ENCODE peak calls at places on chromosomes 5 and 9, in seven cellular contexts. O is mesenchymal stem cell, Y is H9, B is mesendoderm, R is trophoblast cell, M is IMR-90, G is neuronal stem cell. H is an unnamed sample.

GRCh38 chr9:121321039-121321503 is 49.0 kb downstream of the STOM start:
- DNase-seq in M (no peak), G (no peak), B (no peak), R (no peak), O (peak), Y (no peak), H (no peak)

GRCh38 chr5:102295534-102296228 is 403 bp downstream of the SLCO4C1 start:
- DNase-seq in B (peak), G (no peak), Y (peak), M (no peak), O (no peak), R (no peak), H (no peak)

GRCh38 chr9:127077658-127077975 is 44.8 kb downstream of the ANGPTL2 start:
- DNase-seq in Y (no peak), G (no peak), B (peak), M (no peak), O (no peak), R (no peak), H (no peak)

GRCh38 chr5:114319821-114320220 is 42.0 kb upstream of the KCNN2 start:
- DNase-seq in O (peak), M (peak), Y (no peak), G (no peak), R (no peak), B (no peak), H (no peak)

GRCh38 chr5:44614845-44615244 is 193.9 kb upstream of the MRPS30 start:
- DNase-seq in B (no peak), M (no peak), G (no peak), O (no peak), Y (no peak), R (no peak), H (no peak)

GRCh38 chr9:19409406-19410194 is 791 bp downstream of the ACER2 start:
- DNase-seq in G (no peak), O (peak), B (peak), M (no peak), Y (peak), R (peak), H (no peak)

GRCh38 chr5:169280286-169280685 is 20.7 kb downstream of the SLIT3 start:
- DNase-seq in O (no peak), Y (no peak), B (no peak), M (no peak), G (no peak), R (no peak), H (no peak)

GRCh38 chr5:133384120-133384855 is 228.1 kb downstream of the FSTL4 start:
- DNase-seq in R (no peak), G (no peak), M (no peak), O (no peak), Y (peak), B (no peak), H (no peak)

GRCh38 chr9:89878003-89878411 is 273.2 kb downstream of the GADD45G start:
- DNase-seq in R (no peak), O (no peak), G (no peak), Y (peak), B (no peak), M (no peak), H (no peak)

GRCh38 chr9:86713970-86714369 is 233.3 kb downstream of the GAS1 start:
- DNase-seq in R (no peak), O (no peak), Y (no peak), B (no peak), G (no peak), M (peak), H (no peak)

GRCh38 chr9:121253821-121254471 is 14.0 kb upstream of the GSN start:
- DNase-seq in B (peak), G (no peak), Y (no peak), M (no peak), R (no peak), O (no peak), H (no peak)

GRCh38 chr9:9299134-9299533 is 1313.7 kb downstream of the PTPRD start:
- DNase-seq in G (no peak), Y (no peak), B (peak), R (no peak), M (no peak), O (no peak), H (no peak)

GRCh38 chr9:5529683-5530221 is 19.4 kb downstream of the PDCD1LG2 start:
- DNase-seq in G (no peak), Y (no peak), B (peak), M (peak), R (peak), O (no peak), H (no peak)

GRCh38 chr5:147187163-147187562 is 47.7 kb upstream of the STK32A start:
- DNase-seq in O (no peak), B (no peak), Y (no peak), G (no peak), R (no peak), M (no peak), H (no peak)

DNA sequence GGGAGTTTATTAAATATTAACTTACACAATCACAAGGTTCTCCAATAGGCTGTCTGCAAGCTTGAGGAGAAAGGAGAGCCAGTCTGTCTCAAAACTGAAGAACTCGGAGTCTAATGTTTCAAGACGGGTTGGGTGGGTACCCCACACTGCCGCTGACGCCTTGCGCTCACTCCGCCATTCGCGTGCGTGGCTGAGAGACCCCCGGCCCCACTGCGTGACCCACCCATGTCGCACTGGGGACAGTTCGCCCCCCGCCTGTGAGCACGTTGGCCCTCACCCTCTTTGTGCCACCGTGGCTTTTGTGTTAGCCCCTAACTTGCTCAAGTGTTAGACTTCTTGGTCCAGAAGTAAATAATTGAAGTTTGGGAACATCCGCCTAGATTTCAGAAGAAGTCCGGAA is 270.0 kb upstream of the ITGA1 start:
- DNase-seq in R (no peak), B (no peak), G (no peak), M (no peak), O (no peak), Y (no peak), H (no peak)
- H3K23ac ChIP-seq in R (no peak), B (no peak), G (no peak), M (no peak), O (no peak), Y (no peak), H (no peak)

GRCh38 chr5:117060099-117060498 is 485.5 kb upstream of the SEMA6A start:
- DNase-seq in R (no peak), M (no peak), G (no peak), Y (no peak), O (no peak), B (no peak), H (no peak)

GRCh38 chr5:117065800-117066199 is 491.2 kb upstream of the SEMA6A start:
- DNase-seq in Y (no peak), B (no peak), O (no peak), M (no peak), G (no peak), R (no peak), H (no peak)

GRCh38 chr5:117065161-117065560 is 490.5 kb upstream of the SEMA6A start:
- DNase-seq in Y (no peak), R (no peak), O (no peak), B (no peak), M (no peak), G (no peak), H (no peak)
- H3K23ac ChIP-seq in Y (no peak), R (no peak), O (no peak), B (no peak), M (no peak), G (no peak), H (no peak)

DNA sequence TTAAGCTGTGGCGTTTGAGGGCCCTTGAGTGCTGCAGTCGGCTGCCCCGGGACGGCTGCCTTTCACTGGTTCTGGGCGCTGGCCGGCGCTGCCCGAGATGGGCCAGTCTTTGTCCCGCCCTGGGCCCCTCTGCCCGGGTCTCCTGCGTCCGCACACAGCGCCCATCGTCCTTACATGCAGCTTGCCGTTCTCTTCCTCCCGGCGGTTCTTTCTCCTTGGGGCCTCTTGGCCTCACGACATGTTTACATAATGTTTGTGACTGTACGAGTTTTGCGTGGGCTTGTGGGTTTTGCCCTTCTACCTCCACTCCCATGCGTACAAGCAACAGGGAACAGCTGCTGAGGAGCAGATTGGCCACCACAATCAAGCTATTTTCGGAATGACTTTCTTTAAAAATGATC is 615 bp downstream of the TNPO1 start:
- DNase-seq in M (peak), Y (peak), R (peak), B (no peak), O (peak), G (no peak), H (no peak)
- H3K23ac ChIP-seq in M (peak), Y (no peak), R (no peak), B (peak), O (peak), G (peak), H (no peak)

GRCh38 chr5:123351315-123351714 is 71.9 kb downstream of the CEP120 start:
- DNase-seq in O (no peak), G (no peak), B (no peak), R (no peak), Y (no peak), M (peak), H (no peak)

GRCh38 chr5:123350744-123351143 is 72.5 kb downstream of the CEP120 start:
- DNase-seq in M (peak), R (peak), B (no peak), G (no peak), O (no peak), Y (no peak), H (no peak)

DNA sequence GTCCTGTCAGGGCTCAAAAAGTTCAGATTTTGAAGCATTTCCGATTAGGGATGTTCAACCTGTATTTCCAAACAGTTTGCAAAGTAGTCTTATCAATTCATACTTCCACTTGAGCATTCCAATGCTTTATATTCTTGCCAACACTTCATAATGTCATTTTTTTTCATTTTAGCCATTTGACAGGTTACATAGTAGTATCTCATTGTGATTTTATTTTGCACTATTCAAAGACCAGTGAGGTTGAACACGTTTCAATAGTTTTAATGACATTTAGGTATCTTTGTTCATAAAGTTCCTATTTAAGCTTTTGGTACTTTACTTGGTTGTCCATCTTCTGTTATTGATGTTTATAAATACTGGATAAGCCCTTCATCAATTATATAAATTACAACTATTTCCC is 71.4 kb downstream of the CEP120 start:
- DNase-seq in O (no peak), M (no peak), B (no peak), R (no peak), Y (no peak), G (no peak), H (no peak)
- H3K23ac ChIP-seq in O (no peak), M (no peak), B (no peak), R (no peak), Y (no peak), G (no peak), H (no peak)

H was measured in H1.